ENCODE peak calls at places on chromosomes 12 and 14, in ten cellular contexts. One of them, this sample, is unnamed.

GRCh38 chr12:49662998-49663843 is 39.9 kb downstream of the PRPF40B start:
- DNase-seq in transverse colon: peak; percentile 63
- DNase-seq in glutamatergic neuron: no peak
- DNase-seq in HFF-Myc: peak; percentile 82
- DNase-seq in progenitor cell of endocrine pancreas: no peak
- DNase-seq in activated CD8-positive, alpha-beta T cell treated with anti-CD3 and anti-CD28 coated beads for 36 hours: peak; percentile 88
- DNase-seq in right atrium auricular region: peak; percentile 83
- DNase-seq in fibroblast of pulmonary artery: peak; percentile 93
- DNase-seq in nephron progenitor cell: peak; percentile 50
- DNase-seq in sigmoid colon: peak; percentile 84
- DNase-seq in this sample: no peak

GRCh38 chr14:40847496-40847895 is 759.2 kb upstream of the LRFN5 start:
- DNase-seq in transverse colon: no peak
- DNase-seq in glutamatergic neuron: peak; percentile 29
- DNase-seq in HFF-Myc: no peak
- DNase-seq in progenitor cell of endocrine pancreas: no peak
- DNase-seq in activated CD8-positive, alpha-beta T cell treated with anti-CD3 and anti-CD28 coated beads for 36 hours: no peak
- DNase-seq in right atrium auricular region: no peak
- DNase-seq in fibroblast of pulmonary artery: no peak
- DNase-seq in nephron progenitor cell: no peak
- DNase-seq in sigmoid colon: no peak
- DNase-seq in this sample: no peak

GRCh38 chr12:77644915-77645605 is 185.6 kb upstream of the NAV3 start:
- DNase-seq in transverse colon: no peak
- DNase-seq in glutamatergic neuron: no peak
- DNase-seq in HFF-Myc: no peak
- DNase-seq in progenitor cell of endocrine pancreas: no peak
- DNase-seq in activated CD8-positive, alpha-beta T cell treated with anti-CD3 and anti-CD28 coated beads for 36 hours: no peak
- DNase-seq in right atrium auricular region: no peak
- DNase-seq in fibroblast of pulmonary artery: no peak
- DNase-seq in nephron progenitor cell: no peak
- DNase-seq in sigmoid colon: no peak
- DNase-seq in this sample: no peak

GRCh38 chr14:28603606-28604005 is 163.0 kb upstream of the FOXG1 start:
- DNase-seq in transverse colon: no peak
- DNase-seq in glutamatergic neuron: no peak
- DNase-seq in HFF-Myc: no peak
- DNase-seq in progenitor cell of endocrine pancreas: no peak
- DNase-seq in activated CD8-positive, alpha-beta T cell treated with anti-CD3 and anti-CD28 coated beads for 36 hours: no peak
- DNase-seq in right atrium auricular region: no peak
- DNase-seq in fibroblast of pulmonary artery: peak; percentile 60
- DNase-seq in nephron progenitor cell: no peak
- DNase-seq in sigmoid colon: no peak
- DNase-seq in this sample: no peak

GRCh38 chr12:51874013-51874412 is 13.9 kb upstream of the ANKRD33 start:
- DNase-seq in transverse colon: no peak
- DNase-seq in glutamatergic neuron: no peak
- DNase-seq in HFF-Myc: no peak
- DNase-seq in progenitor cell of endocrine pancreas: no peak
- DNase-seq in activated CD8-positive, alpha-beta T cell treated with anti-CD3 and anti-CD28 coated beads for 36 hours: no peak
- DNase-seq in right atrium auricular region: no peak
- DNase-seq in fibroblast of pulmonary artery: no peak
- DNase-seq in nephron progenitor cell: no peak
- DNase-seq in sigmoid colon: no peak
- DNase-seq in this sample: no peak

GRCh38 chr12:88420460-88420859 is 159.8 kb downstream of the KITLG start:
- DNase-seq in transverse colon: no peak
- DNase-seq in glutamatergic neuron: no peak
- DNase-seq in HFF-Myc: peak; percentile 79
- DNase-seq in progenitor cell of endocrine pancreas: no peak
- DNase-seq in activated CD8-positive, alpha-beta T cell treated with anti-CD3 and anti-CD28 coated beads for 36 hours: no peak
- DNase-seq in right atrium auricular region: no peak
- DNase-seq in fibroblast of pulmonary artery: peak; percentile 86
- DNase-seq in nephron progenitor cell: no peak
- DNase-seq in sigmoid colon: no peak
- DNase-seq in this sample: no peak

GRCh38 chr14:35682802-35683201 is 126.3 kb downstream of the RALGAPA1 start:
- DNase-seq in transverse colon: no peak
- DNase-seq in glutamatergic neuron: no peak
- DNase-seq in HFF-Myc: no peak
- DNase-seq in progenitor cell of endocrine pancreas: no peak
- DNase-seq in activated CD8-positive, alpha-beta T cell treated with anti-CD3 and anti-CD28 coated beads for 36 hours: no peak
- DNase-seq in right atrium auricular region: no peak
- DNase-seq in fibroblast of pulmonary artery: no peak
- DNase-seq in nephron progenitor cell: no peak
- DNase-seq in sigmoid colon: no peak
- DNase-seq in this sample: no peak

GRCh38 chr14:92619671-92620437 is 106.3 kb downstream of the RIN3 start:
- DNase-seq in transverse colon: no peak
- DNase-seq in glutamatergic neuron: no peak
- DNase-seq in HFF-Myc: no peak
- DNase-seq in progenitor cell of endocrine pancreas: no peak
- DNase-seq in activated CD8-positive, alpha-beta T cell treated with anti-CD3 and anti-CD28 coated beads for 36 hours: no peak
- DNase-seq in right atrium auricular region: no peak
- DNase-seq in fibroblast of pulmonary artery: no peak
- DNase-seq in nephron progenitor cell: no peak
- DNase-seq in sigmoid colon: no peak
- DNase-seq in this sample: no peak

GRCh38 chr12:113261847-113262470 is 40.7 kb downstream of the TPCN1 start:
- DNase-seq in transverse colon: no peak
- DNase-seq in glutamatergic neuron: no peak
- DNase-seq in HFF-Myc: no peak
- DNase-seq in progenitor cell of endocrine pancreas: no peak
- DNase-seq in activated CD8-positive, alpha-beta T cell treated with anti-CD3 and anti-CD28 coated beads for 36 hours: peak; percentile 74
- DNase-seq in right atrium auricular region: no peak
- DNase-seq in fibroblast of pulmonary artery: peak; percentile 16
- DNase-seq in nephron progenitor cell: no peak
- DNase-seq in sigmoid colon: no peak
- DNase-seq in this sample: no peak

DNA sequence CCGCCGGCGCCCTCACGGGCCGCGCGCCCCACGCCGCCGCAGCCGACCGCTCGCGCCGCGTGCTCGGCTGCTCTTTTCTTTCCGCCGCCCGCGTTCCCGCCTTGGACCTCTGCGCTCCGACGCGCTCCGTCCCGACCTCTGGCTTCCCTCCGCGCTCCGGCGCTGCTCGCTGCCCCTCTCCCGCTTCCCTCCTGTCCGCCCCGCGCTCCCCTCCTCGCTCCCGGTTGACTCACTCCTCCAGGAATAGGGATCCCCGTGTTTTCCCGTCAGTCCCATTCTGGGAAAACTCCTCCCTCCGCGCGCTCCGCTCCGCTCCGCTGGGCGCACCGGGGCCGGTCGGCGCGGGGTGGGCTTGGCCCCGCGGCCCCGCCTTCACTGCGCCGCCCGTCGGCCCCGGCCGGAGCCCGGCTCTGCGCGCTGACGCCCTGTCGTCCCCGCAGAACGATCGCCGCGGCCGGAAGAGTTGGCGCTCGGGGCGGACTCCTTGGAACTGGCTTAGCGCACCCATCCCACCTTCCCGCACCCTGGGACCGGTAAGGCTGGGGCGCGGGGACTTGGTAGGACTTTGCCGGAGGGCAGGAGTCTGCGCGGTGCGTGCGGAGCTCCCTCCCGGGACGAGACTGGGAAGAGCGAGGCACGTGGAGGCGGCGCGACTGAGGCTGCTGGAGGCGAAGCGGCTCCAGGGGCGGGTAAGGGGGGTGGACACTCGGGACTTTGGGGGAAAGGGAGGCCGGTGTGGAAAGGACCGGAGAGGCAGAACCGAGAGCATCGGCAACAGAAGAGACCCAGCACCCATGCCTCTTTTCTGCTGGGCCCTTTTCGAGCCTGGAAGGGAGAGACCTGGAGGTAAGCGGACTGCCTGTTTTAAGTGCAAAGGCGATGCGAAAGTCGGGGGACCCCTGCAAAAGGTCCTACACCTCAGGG is 573 bp downstream of the TEAD4 start:
- DNase-seq in transverse colon: peak; percentile 43
- DNase-seq in glutamatergic neuron: peak; percentile 59
- DNase-seq in HFF-Myc: no peak
- DNase-seq in progenitor cell of endocrine pancreas: peak; percentile 47
- DNase-seq in activated CD8-positive, alpha-beta T cell treated with anti-CD3 and anti-CD28 coated beads for 36 hours: peak; percentile 24
- DNase-seq in right atrium auricular region: no peak
- DNase-seq in fibroblast of pulmonary artery: peak; percentile 63
- DNase-seq in nephron progenitor cell: peak; percentile 71
- DNase-seq in sigmoid colon: peak; percentile 77
- DNase-seq in this sample: no peak
- TF ChIP-seq CTCF in transverse colon: no peak
- TF ChIP-seq CTCF in glutamatergic neuron: no peak
- TF ChIP-seq CTCF in HFF-Myc: no peak
- TF ChIP-seq CTCF in progenitor cell of endocrine pancreas: peak; percentile 12
- TF ChIP-seq CTCF in activated CD8-positive, alpha-beta T cell treated with anti-CD3 and anti-CD28 coated beads for 36 hours: no peak
- TF ChIP-seq CTCF in right atrium auricular region: no peak
- TF ChIP-seq CTCF in fibroblast of pulmonary artery: no peak
- TF ChIP-seq CTCF in nephron progenitor cell: no peak
- TF ChIP-seq CTCF in sigmoid colon: no peak
- TF ChIP-seq CTCF in this sample: no peak

DNA sequence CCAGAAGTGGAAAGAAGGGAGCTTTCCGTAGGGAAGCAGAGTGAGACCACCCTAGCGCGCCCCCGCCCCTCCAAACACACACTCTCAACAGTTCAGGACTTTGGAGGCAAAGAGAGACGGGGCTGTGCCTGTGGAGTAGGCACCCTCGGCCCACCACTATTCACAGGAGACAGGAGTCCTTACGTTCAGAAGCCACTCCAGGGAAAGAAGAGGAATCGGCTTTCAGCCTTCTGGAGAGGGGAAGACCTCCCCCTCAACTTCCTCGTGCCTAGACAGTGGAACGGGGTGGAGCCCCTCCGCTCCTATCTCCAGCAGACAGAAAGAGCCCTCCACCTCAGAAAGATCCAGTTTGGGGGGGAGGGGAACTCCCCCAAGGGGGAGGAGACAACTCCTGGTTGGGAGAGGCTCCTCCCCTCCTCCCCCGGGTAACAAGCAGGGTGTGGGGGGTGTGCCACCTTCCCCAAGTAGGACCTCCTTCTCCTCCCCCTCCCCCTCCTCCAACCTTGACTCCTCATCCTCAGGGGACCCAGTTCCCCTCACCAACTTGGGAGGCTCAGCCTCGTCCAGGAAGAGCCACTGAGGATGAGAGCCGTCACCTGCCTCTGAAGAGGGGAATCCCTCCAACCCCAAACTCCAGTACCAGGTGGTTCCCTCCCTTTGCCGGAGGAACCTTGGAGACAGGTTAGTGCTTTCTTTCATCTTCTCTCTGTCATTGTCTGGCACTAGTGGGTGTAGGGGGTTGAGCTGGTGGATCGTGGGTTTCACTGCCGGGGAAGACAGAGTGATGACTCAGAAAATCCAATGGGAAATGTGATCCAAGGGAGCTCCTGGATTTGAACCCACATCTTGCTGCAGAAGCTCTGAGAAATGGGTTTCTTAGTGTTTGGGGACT is 883 bp downstream of the FOXJ2 start:
- DNase-seq in transverse colon: peak; percentile 55
- DNase-seq in glutamatergic neuron: peak; percentile 21
- DNase-seq in HFF-Myc: no peak
- DNase-seq in progenitor cell of endocrine pancreas: no peak
- DNase-seq in activated CD8-positive, alpha-beta T cell treated with anti-CD3 and anti-CD28 coated beads for 36 hours: peak; percentile 68
- DNase-seq in right atrium auricular region: no peak
- DNase-seq in fibroblast of pulmonary artery: peak; percentile 33
- DNase-seq in nephron progenitor cell: peak; percentile 51
- DNase-seq in sigmoid colon: peak; percentile 87
- DNase-seq in this sample: no peak
- TF ChIP-seq CTCF in transverse colon: no peak
- TF ChIP-seq CTCF in glutamatergic neuron: no peak
- TF ChIP-seq CTCF in HFF-Myc: no peak
- TF ChIP-seq CTCF in progenitor cell of endocrine pancreas: peak; percentile 10
- TF ChIP-seq CTCF in activated CD8-positive, alpha-beta T cell treated with anti-CD3 and anti-CD28 coated beads for 36 hours: no peak
- TF ChIP-seq CTCF in right atrium auricular region: no peak
- TF ChIP-seq CTCF in fibroblast of pulmonary artery: no peak
- TF ChIP-seq CTCF in nephron progenitor cell: no peak
- TF ChIP-seq CTCF in sigmoid colon: no peak
- TF ChIP-seq CTCF in this sample: peak; percentile 10

GRCh38 chr12:90974286-90974685 is 19.3 kb upstream of the CCER1 start:
- DNase-seq in transverse colon: no peak
- DNase-seq in glutamatergic neuron: no peak
- DNase-seq in HFF-Myc: no peak
- DNase-seq in progenitor cell of endocrine pancreas: no peak
- DNase-seq in activated CD8-positive, alpha-beta T cell treated with anti-CD3 and anti-CD28 coated beads for 36 hours: no peak
- DNase-seq in right atrium auricular region: no peak
- DNase-seq in fibroblast of pulmonary artery: no peak
- DNase-seq in nephron progenitor cell: no peak
- DNase-seq in sigmoid colon: no peak
- DNase-seq in this sample: no peak

GRCh38 chr12:90979936-90980335 is 24.8 kb downstream of the EPYC start:
- DNase-seq in transverse colon: no peak
- DNase-seq in glutamatergic neuron: no peak
- DNase-seq in HFF-Myc: peak; percentile 72
- DNase-seq in progenitor cell of endocrine pancreas: no peak
- DNase-seq in activated CD8-positive, alpha-beta T cell treated with anti-CD3 and anti-CD28 coated beads for 36 hours: no peak
- DNase-seq in right atrium auricular region: no peak
- DNase-seq in fibroblast of pulmonary artery: peak; percentile 58
- DNase-seq in nephron progenitor cell: no peak
- DNase-seq in sigmoid colon: no peak
- DNase-seq in this sample: no peak

GRCh38 chr12:90977224-90977623 is 22.2 kb upstream of the CCER1 start:
- DNase-seq in transverse colon: no peak
- DNase-seq in glutamatergic neuron: no peak
- DNase-seq in HFF-Myc: no peak
- DNase-seq in progenitor cell of endocrine pancreas: no peak
- DNase-seq in activated CD8-positive, alpha-beta T cell treated with anti-CD3 and anti-CD28 coated beads for 36 hours: no peak
- DNase-seq in right atrium auricular region: no peak
- DNase-seq in fibroblast of pulmonary artery: peak; percentile 14
- DNase-seq in nephron progenitor cell: no peak
- DNase-seq in sigmoid colon: no peak
- DNase-seq in this sample: no peak

GRCh38 chr12:90979019-90979418 is 24.0 kb upstream of the CCER1 start:
- DNase-seq in transverse colon: no peak
- DNase-seq in glutamatergic neuron: no peak
- DNase-seq in HFF-Myc: no peak
- DNase-seq in progenitor cell of endocrine pancreas: no peak
- DNase-seq in activated CD8-positive, alpha-beta T cell treated with anti-CD3 and anti-CD28 coated beads for 36 hours: no peak
- DNase-seq in right atrium auricular region: no peak
- DNase-seq in fibroblast of pulmonary artery: no peak
- DNase-seq in nephron progenitor cell: no peak
- DNase-seq in sigmoid colon: no peak
- DNase-seq in this sample: no peak

GRCh38 chr12:90978117-90978770 is 23.3 kb upstream of the CCER1 start:
- DNase-seq in transverse colon: no peak
- DNase-seq in glutamatergic neuron: no peak
- DNase-seq in HFF-Myc: peak; percentile 86
- DNase-seq in progenitor cell of endocrine pancreas: no peak
- DNase-seq in activated CD8-positive, alpha-beta T cell treated with anti-CD3 and anti-CD28 coated beads for 36 hours: no peak
- DNase-seq in right atrium auricular region: no peak
- DNase-seq in fibroblast of pulmonary artery: peak; percentile 86
- DNase-seq in nephron progenitor cell: no peak
- DNase-seq in sigmoid colon: no peak
- DNase-seq in this sample: no peak
- TF ChIP-seq CTCF in transverse colon: peak; percentile 50
- TF ChIP-seq CTCF in glutamatergic neuron: peak; percentile 52
- TF ChIP-seq CTCF in HFF-Myc: peak; percentile 54
- TF ChIP-seq CTCF in progenitor cell of endocrine pancreas: peak; percentile 81
- TF ChIP-seq CTCF in activated CD8-positive, alpha-beta T cell treated with anti-CD3 and anti-CD28 coated beads for 36 hours: peak; percentile 31
- TF ChIP-seq CTCF in right atrium auricular region: peak; percentile 74
- TF ChIP-seq CTCF in fibroblast of pulmonary artery: peak; percentile 78
- TF ChIP-seq CTCF in nephron progenitor cell: peak; percentile 64
- TF ChIP-seq CTCF in sigmoid colon: peak; percentile 68
- TF ChIP-seq CTCF in this sample: peak; percentile 85

DNA sequence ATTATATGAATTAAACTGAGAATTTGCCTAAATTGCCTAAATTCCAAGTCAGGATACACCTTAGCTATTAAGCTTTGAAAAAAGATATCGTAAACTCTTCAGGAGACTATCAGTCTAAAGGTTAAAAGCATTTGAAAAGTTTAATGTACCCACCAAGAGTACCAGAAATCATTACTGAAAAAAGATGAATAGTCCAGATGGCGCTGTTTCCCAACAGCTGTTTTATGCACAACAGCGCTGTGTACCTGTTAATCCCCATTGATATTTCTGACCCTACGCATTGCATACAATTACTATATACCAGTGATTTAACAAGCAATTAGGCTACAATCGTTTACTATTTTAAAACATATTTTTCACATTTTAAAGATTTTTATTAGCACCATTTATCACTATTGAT is 185.0 kb downstream of the PLCZ1 start:
- DNase-seq in transverse colon: no peak
- DNase-seq in glutamatergic neuron: no peak
- DNase-seq in HFF-Myc: no peak
- DNase-seq in progenitor cell of endocrine pancreas: no peak
- DNase-seq in activated CD8-positive, alpha-beta T cell treated with anti-CD3 and anti-CD28 coated beads for 36 hours: no peak
- DNase-seq in right atrium auricular region: no peak
- DNase-seq in fibroblast of pulmonary artery: no peak
- DNase-seq in nephron progenitor cell: no peak
- DNase-seq in sigmoid colon: no peak
- DNase-seq in this sample: no peak
- TF ChIP-seq CTCF in transverse colon: no peak
- TF ChIP-seq CTCF in glutamatergic neuron: no peak
- TF ChIP-seq CTCF in HFF-Myc: no peak
- TF ChIP-seq CTCF in progenitor cell of endocrine pancreas: peak; percentile 22
- TF ChIP-seq CTCF in activated CD8-positive, alpha-beta T cell treated with anti-CD3 and anti-CD28 coated beads for 36 hours: no peak
- TF ChIP-seq CTCF in right atrium auricular region: peak; percentile 57
- TF ChIP-seq CTCF in fibroblast of pulmonary artery: no peak
- TF ChIP-seq CTCF in nephron progenitor cell: no peak
- TF ChIP-seq CTCF in sigmoid colon: no peak
- TF ChIP-seq CTCF in this sample: no peak